ENCODE peak calls at places on chromosomes 5 and 9, in seven cellular contexts. One of them, this sample, is unnamed.
A peak's percentile ranks its signal among the peaks of the same experiment; 100 is the strongest.

GRCh38 chr5:41638685-41639084 is 128.3 kb upstream of the PLCXD3 start:
- DNase-seq in mammary epithelial cell: no peak
- DNase-seq in A549: no peak
- DNase-seq in effector memory CD4-positive, alpha-beta T cell: no peak
- DNase-seq in tibial artery: no peak
- DNase-seq in colonic mucosa: no peak
- DNase-seq in esophagus muscularis mucosa: no peak
- DNase-seq in this sample: no peak

GRCh38 chr9:126675147-126675467 is 61.4 kb downstream of the LMX1B start:
- DNase-seq in mammary epithelial cell: no peak
- DNase-seq in A549: no peak
- DNase-seq in effector memory CD4-positive, alpha-beta T cell: no peak
- DNase-seq in tibial artery: no peak
- DNase-seq in colonic mucosa: no peak
- DNase-seq in esophagus muscularis mucosa: no peak
- DNase-seq in this sample: no peak

GRCh38 chr9:135448570-135449180 is 30.9 kb upstream of the PPP1R26 start:
- DNase-seq in mammary epithelial cell: no peak
- DNase-seq in A549: no peak
- DNase-seq in effector memory CD4-positive, alpha-beta T cell: no peak
- DNase-seq in tibial artery: no peak
- DNase-seq in colonic mucosa: no peak
- DNase-seq in esophagus muscularis mucosa: no peak
- DNase-seq in this sample: no peak

GRCh38 chr9:94916956-94917355 is 190.5 kb downstream of the AOPEP start:
- DNase-seq in mammary epithelial cell: peak; percentile 41
- DNase-seq in A549: no peak
- DNase-seq in effector memory CD4-positive, alpha-beta T cell: no peak
- DNase-seq in tibial artery: no peak
- DNase-seq in colonic mucosa: no peak
- DNase-seq in esophagus muscularis mucosa: no peak
- DNase-seq in this sample: no peak

GRCh38 chr5:76733049-76733417 is 17.1 kb downstream of the F2R start:
- DNase-seq in mammary epithelial cell: no peak
- DNase-seq in A549: no peak
- DNase-seq in effector memory CD4-positive, alpha-beta T cell: peak; percentile 34
- DNase-seq in tibial artery: no peak
- DNase-seq in colonic mucosa: no peak
- DNase-seq in esophagus muscularis mucosa: no peak
- DNase-seq in this sample: peak; percentile 70

GRCh38 chr5:32710859-32711692 is at the start of gene NPR3:
- DNase-seq in mammary epithelial cell: no peak
- DNase-seq in A549: peak; percentile 68
- DNase-seq in effector memory CD4-positive, alpha-beta T cell: no peak
- DNase-seq in tibial artery: peak; percentile 75
- DNase-seq in colonic mucosa: no peak
- DNase-seq in esophagus muscularis mucosa: no peak
- DNase-seq in this sample: no peak

GRCh38 chr5:111548992-111549649 is 36.8 kb upstream of the STARD4 start:
- DNase-seq in mammary epithelial cell: no peak
- DNase-seq in A549: peak; percentile 4
- DNase-seq in effector memory CD4-positive, alpha-beta T cell: no peak
- DNase-seq in tibial artery: no peak
- DNase-seq in colonic mucosa: no peak
- DNase-seq in esophagus muscularis mucosa: no peak
- DNase-seq in this sample: no peak

GRCh38 chr9:113963914-113964739 is 88.0 kb downstream of the ZNF618 start:
- DNase-seq in mammary epithelial cell: no peak
- DNase-seq in A549: no peak
- DNase-seq in effector memory CD4-positive, alpha-beta T cell: no peak
- DNase-seq in tibial artery: no peak
- DNase-seq in colonic mucosa: no peak
- DNase-seq in esophagus muscularis mucosa: no peak
- DNase-seq in this sample: no peak

GRCh38 chr9:106218854-106219253 is 524.5 kb downstream of the TMEM38B start:
- DNase-seq in mammary epithelial cell: peak; percentile 46
- DNase-seq in A549: no peak
- DNase-seq in effector memory CD4-positive, alpha-beta T cell: no peak
- DNase-seq in tibial artery: no peak
- DNase-seq in colonic mucosa: no peak
- DNase-seq in esophagus muscularis mucosa: no peak
- DNase-seq in this sample: no peak

GRCh38 chr9:122318284-122318683 is 52.5 kb upstream of the PTGS1 start:
- DNase-seq in mammary epithelial cell: no peak
- DNase-seq in A549: no peak
- DNase-seq in effector memory CD4-positive, alpha-beta T cell: no peak
- DNase-seq in tibial artery: no peak
- DNase-seq in colonic mucosa: no peak
- DNase-seq in esophagus muscularis mucosa: no peak
- DNase-seq in this sample: no peak

GRCh38 chr5:141547488-141547887 is 58.6 kb downstream of the PCDHGC5 start:
- DNase-seq in mammary epithelial cell: no peak
- DNase-seq in A549: peak; percentile 67
- DNase-seq in effector memory CD4-positive, alpha-beta T cell: no peak
- DNase-seq in tibial artery: no peak
- DNase-seq in colonic mucosa: no peak
- DNase-seq in esophagus muscularis mucosa: no peak
- DNase-seq in this sample: no peak

GRCh38 chr5:95238560-95239325 is 46.2 kb downstream of the MCTP1 start:
- DNase-seq in mammary epithelial cell: peak; percentile 7
- DNase-seq in A549: peak; percentile 6
- DNase-seq in effector memory CD4-positive, alpha-beta T cell: no peak
- DNase-seq in tibial artery: no peak
- DNase-seq in colonic mucosa: no peak
- DNase-seq in esophagus muscularis mucosa: no peak
- DNase-seq in this sample: no peak

GRCh38 chr5:154995679-154996078 is 17.9 kb upstream of the KIF4B start:
- DNase-seq in mammary epithelial cell: no peak
- DNase-seq in A549: no peak
- DNase-seq in effector memory CD4-positive, alpha-beta T cell: no peak
- DNase-seq in tibial artery: no peak
- DNase-seq in colonic mucosa: no peak
- DNase-seq in esophagus muscularis mucosa: no peak
- DNase-seq in this sample: no peak

GRCh38 chr9:132857601-132858342 is 20.3 kb downstream of the AK8 start:
- DNase-seq in mammary epithelial cell: no peak
- DNase-seq in A549: no peak
- DNase-seq in effector memory CD4-positive, alpha-beta T cell: no peak
- DNase-seq in tibial artery: no peak
- DNase-seq in colonic mucosa: no peak
- DNase-seq in esophagus muscularis mucosa: no peak
- DNase-seq in this sample: no peak

GRCh38 chr9:97412628-97413382 is 909 bp downstream of the TDRD7 start:
- DNase-seq in mammary epithelial cell: peak; percentile 28
- DNase-seq in A549: no peak
- DNase-seq in effector memory CD4-positive, alpha-beta T cell: no peak
- DNase-seq in tibial artery: no peak
- DNase-seq in colonic mucosa: peak; percentile 62
- DNase-seq in esophagus muscularis mucosa: no peak
- DNase-seq in this sample: no peak

GRCh38 chr9:126063326-126063725 is 263.3 kb upstream of the MVB12B start:
- DNase-seq in mammary epithelial cell: no peak
- DNase-seq in A549: no peak
- DNase-seq in effector memory CD4-positive, alpha-beta T cell: no peak
- DNase-seq in tibial artery: no peak
- DNase-seq in colonic mucosa: no peak
- DNase-seq in esophagus muscularis mucosa: no peak
- DNase-seq in this sample: no peak

GRCh38 chr5:172455511-172456061 is 1.3 kb upstream of the SH3PXD2B start:
- DNase-seq in mammary epithelial cell: no peak
- DNase-seq in A549: no peak
- DNase-seq in effector memory CD4-positive, alpha-beta T cell: no peak
- DNase-seq in tibial artery: peak; percentile 83
- DNase-seq in colonic mucosa: peak; percentile 44
- DNase-seq in esophagus muscularis mucosa: no peak
- DNase-seq in this sample: no peak

GRCh38 chr5:67133781-67134180 is 62.8 kb downstream of the CD180 start:
- DNase-seq in mammary epithelial cell: no peak
- DNase-seq in A549: no peak
- DNase-seq in effector memory CD4-positive, alpha-beta T cell: no peak
- DNase-seq in tibial artery: no peak
- DNase-seq in colonic mucosa: no peak
- DNase-seq in esophagus muscularis mucosa: no peak
- DNase-seq in this sample: no peak

GRCh38 chr9:69322256-69322655 is 2.8 kb upstream of the ENTREP1 start:
- DNase-seq in mammary epithelial cell: no peak
- DNase-seq in A549: no peak
- DNase-seq in effector memory CD4-positive, alpha-beta T cell: no peak
- DNase-seq in tibial artery: no peak
- DNase-seq in colonic mucosa: no peak
- DNase-seq in esophagus muscularis mucosa: no peak
- DNase-seq in this sample: no peak

GRCh38 chr5:62506659-62507460 is 71.8 kb upstream of the LRRC70 start:
- DNase-seq in mammary epithelial cell: no peak
- DNase-seq in A549: no peak
- DNase-seq in effector memory CD4-positive, alpha-beta T cell: no peak
- DNase-seq in tibial artery: no peak
- DNase-seq in colonic mucosa: no peak
- DNase-seq in esophagus muscularis mucosa: no peak
- DNase-seq in this sample: no peak

GRCh38 chr5:1666812-1667588 is 132.6 kb downstream of the MRPL36 start:
- DNase-seq in mammary epithelial cell: no peak
- DNase-seq in A549: peak; percentile 33
- DNase-seq in effector memory CD4-positive, alpha-beta T cell: no peak
- DNase-seq in tibial artery: no peak
- DNase-seq in colonic mucosa: no peak
- DNase-seq in esophagus muscularis mucosa: peak; percentile 57
- DNase-seq in this sample: peak; percentile 24

GRCh38 chr5:135544666-135545045 is 8.9 kb upstream of the NEUROG1 start:
- DNase-seq in mammary epithelial cell: no peak
- DNase-seq in A549: no peak
- DNase-seq in effector memory CD4-positive, alpha-beta T cell: no peak
- DNase-seq in tibial artery: no peak
- DNase-seq in colonic mucosa: no peak
- DNase-seq in esophagus muscularis mucosa: no peak
- DNase-seq in this sample: no peak

GRCh38 chr5:143890475-143890874 is 78.5 kb downstream of the HMHB1 start:
- DNase-seq in mammary epithelial cell: peak; percentile 16
- DNase-seq in A549: no peak
- DNase-seq in effector memory CD4-positive, alpha-beta T cell: no peak
- DNase-seq in tibial artery: no peak
- DNase-seq in colonic mucosa: no peak
- DNase-seq in esophagus muscularis mucosa: no peak
- DNase-seq in this sample: no peak
- H3K4me1 ChIP-seq in mammary epithelial cell: peaks cover 15% of the 10 kb centered on the region
- H3K4me1 ChIP-seq in A549: peaks cover 16% of the 10 kb centered on the region
- H3K4me1 ChIP-seq in effector memory CD4-positive, alpha-beta T cell: no peaks in the 10 kb centered on the region
- H3K4me1 ChIP-seq in tibial artery: peaks cover 4% of the 10 kb centered on the region
- H3K4me1 ChIP-seq in colonic mucosa: no peaks in the 10 kb centered on the region
- H3K4me1 ChIP-seq in esophagus muscularis mucosa: peaks cover 25% of the 10 kb centered on the region
- H3K4me1 ChIP-seq in this sample: no peaks in the 10 kb centered on the region

DNA sequence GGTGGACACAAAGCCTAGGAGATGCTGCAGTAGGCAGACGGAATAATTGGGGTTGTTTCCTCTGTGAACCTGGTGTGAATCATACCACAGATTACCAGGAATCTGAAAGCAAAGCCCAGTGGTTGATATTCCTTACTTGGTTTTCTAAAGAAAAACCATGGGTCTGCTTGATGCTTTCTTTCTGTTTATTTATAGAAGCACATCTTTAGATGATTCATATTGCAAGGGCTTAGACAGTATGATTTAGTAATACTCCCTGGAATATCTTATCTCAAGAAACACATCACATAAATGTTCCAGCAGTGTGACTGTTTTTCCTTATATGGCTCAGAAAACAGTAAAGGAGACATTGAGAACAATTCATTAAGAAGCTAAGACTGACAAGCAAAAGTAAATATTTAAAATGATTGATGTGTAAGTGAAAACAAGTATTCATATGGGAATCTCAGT is 623.3 kb downstream of the RAB3C start:
- DNase-seq in mammary epithelial cell: peak; percentile 46
- DNase-seq in A549: peak; percentile 74
- DNase-seq in effector memory CD4-positive, alpha-beta T cell: no peak
- DNase-seq in tibial artery: no peak
- DNase-seq in colonic mucosa: no peak
- DNase-seq in esophagus muscularis mucosa: no peak
- DNase-seq in this sample: no peak
- H3K27ac ChIP-seq in mammary epithelial cell: no peak overlapping the region
- H3K27ac ChIP-seq in A549: peak overlapping the region; percentile 67
- H3K27ac ChIP-seq in effector memory CD4-positive, alpha-beta T cell: no peak overlapping the region
- H3K27ac ChIP-seq in tibial artery: peak overlapping the region; percentile 36
- H3K27ac ChIP-seq in colonic mucosa: no peak overlapping the region
- H3K27ac ChIP-seq in esophagus muscularis mucosa: peak overlapping the region; percentile 69
- H3K27ac ChIP-seq in this sample: no peak overlapping the region

GRCh38 chr9:36040271-36040925 is 3.7 kb downstream of the RECK start:
- DNase-seq in mammary epithelial cell: peak; percentile 12
- DNase-seq in A549: no peak
- DNase-seq in effector memory CD4-positive, alpha-beta T cell: no peak
- DNase-seq in tibial artery: no peak
- DNase-seq in colonic mucosa: no peak
- DNase-seq in esophagus muscularis mucosa: no peak
- DNase-seq in this sample: no peak

GRCh38 chr9:36037580-36038169 is 962 bp downstream of the RECK start:
- DNase-seq in mammary epithelial cell: peak; percentile 57
- DNase-seq in A549: peak; percentile 17
- DNase-seq in effector memory CD4-positive, alpha-beta T cell: no peak
- DNase-seq in tibial artery: no peak
- DNase-seq in colonic mucosa: no peak
- DNase-seq in esophagus muscularis mucosa: no peak
- DNase-seq in this sample: no peak

GRCh38 chr9:36039121-36039520 is 2.4 kb downstream of the RECK start:
- DNase-seq in mammary epithelial cell: no peak
- DNase-seq in A549: no peak
- DNase-seq in effector memory CD4-positive, alpha-beta T cell: no peak
- DNase-seq in tibial artery: no peak
- DNase-seq in colonic mucosa: no peak
- DNase-seq in esophagus muscularis mucosa: no peak
- DNase-seq in this sample: no peak

GRCh38 chr9:36039696-36040095 is 3.0 kb downstream of the RECK start:
- DNase-seq in mammary epithelial cell: peak; percentile 32
- DNase-seq in A549: no peak
- DNase-seq in effector memory CD4-positive, alpha-beta T cell: no peak
- DNase-seq in tibial artery: no peak
- DNase-seq in colonic mucosa: no peak
- DNase-seq in esophagus muscularis mucosa: no peak
- DNase-seq in this sample: no peak

GRCh38 chr9:36041491-36041890 is 4.8 kb downstream of the RECK start:
- DNase-seq in mammary epithelial cell: no peak
- DNase-seq in A549: no peak
- DNase-seq in effector memory CD4-positive, alpha-beta T cell: no peak
- DNase-seq in tibial artery: no peak
- DNase-seq in colonic mucosa: no peak
- DNase-seq in esophagus muscularis mucosa: no peak
- DNase-seq in this sample: no peak
- H3K4me1 ChIP-seq in mammary epithelial cell: peaks cover 42% of the 10 kb centered on the region
- H3K4me1 ChIP-seq in A549: peaks cover 27% of the 10 kb centered on the region
- H3K4me1 ChIP-seq in effector memory CD4-positive, alpha-beta T cell: peaks cover 15% of the 10 kb centered on the region
- H3K4me1 ChIP-seq in tibial artery: peaks cover 17% of the 10 kb centered on the region
- H3K4me1 ChIP-seq in colonic mucosa: no peaks in the 10 kb centered on the region
- H3K4me1 ChIP-seq in esophagus muscularis mucosa: peaks cover 50% of the 10 kb centered on the region
- H3K4me1 ChIP-seq in this sample: peaks cover 51% of the 10 kb centered on the region

DNA sequence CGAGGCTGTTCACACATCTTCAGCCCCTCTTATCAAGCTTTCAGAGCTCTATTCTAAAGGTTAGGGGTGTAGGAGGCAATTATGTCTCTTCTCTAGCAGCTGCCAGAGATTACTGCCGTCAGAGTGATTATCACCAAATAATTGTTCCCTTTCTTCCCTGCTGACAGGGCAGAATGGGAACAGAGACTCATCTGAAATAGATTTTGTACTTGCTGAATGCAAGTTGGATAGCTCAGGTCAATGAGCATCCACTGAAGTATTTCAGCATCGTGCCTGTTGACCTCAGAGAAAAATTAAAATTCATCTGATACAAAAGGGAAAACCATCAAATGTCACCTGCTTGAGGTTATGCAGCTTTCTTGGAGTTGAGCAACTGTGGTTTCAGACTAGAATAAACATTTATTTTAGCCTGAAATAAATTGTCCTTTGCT is 213.7 kb upstream of the MAP3K1 start:
- DNase-seq in mammary epithelial cell: no peak
- DNase-seq in A549: no peak
- DNase-seq in effector memory CD4-positive, alpha-beta T cell: no peak
- DNase-seq in tibial artery: no peak
- DNase-seq in colonic mucosa: no peak
- DNase-seq in esophagus muscularis mucosa: no peak
- DNase-seq in this sample: no peak
- H3K27ac ChIP-seq in mammary epithelial cell: no peak overlapping the region
- H3K27ac ChIP-seq in A549: no peak overlapping the region
- H3K27ac ChIP-seq in effector memory CD4-positive, alpha-beta T cell: no peak overlapping the region
- H3K27ac ChIP-seq in tibial artery: no peak overlapping the region
- H3K27ac ChIP-seq in colonic mucosa: no peak overlapping the region
- H3K27ac ChIP-seq in esophagus muscularis mucosa: no peak overlapping the region
- H3K27ac ChIP-seq in this sample: no peak overlapping the region